ENCODE peak calls at places on chromosomes 3 and 15, in six cellular contexts. L is heart left ventricle, O is heart right ventricle, H is suprapubic skin, F is ovary, N is kidney epithelial cell. E is an unnamed sample. For H3K27me3, the result is how much of the 10 kb centered on the place peaks cover.

GRCh38 chr3:11601446-11602241 is 42.1 kb downstream of the VGLL4 start:
- DNase-seq in L (no peak), O (peak), H (no peak), F (peak), N (no peak), E (no peak)

GRCh38 chr15:82108489-82109078 is 62.8 kb upstream of the MEX3B start:
- DNase-seq in L (peak), O (peak), H (no peak), F (peak), N (no peak), E (peak)

GRCh38 chr3:55818485-55818884 is 331.4 kb upstream of the WNT5A start:
- DNase-seq in L (no peak), O (no peak), H (no peak), F (no peak), N (no peak), E (no peak)

GRCh38 chr3:21216598-21216997 is 534.4 kb downstream of the ZNF385D start:
- DNase-seq in L (no peak), O (no peak), H (no peak), F (no peak), N (no peak), E (no peak)

GRCh38 chr3:192830279-192831110 is 87.2 kb downstream of the MB21D2 start:
- DNase-seq in L (no peak), O (no peak), H (no peak), F (no peak), N (no peak), E (no peak)

GRCh38 chr3:129224984-129225393 is 24.4 kb upstream of the COPG1 start:
- DNase-seq in L (peak), O (peak), H (no peak), F (peak), N (no peak), E (peak)

GRCh38 chr15:100196326-100197058 is 145.3 kb downstream of the ADAMTS17 start:
- DNase-seq in L (no peak), O (no peak), H (no peak), F (no peak), N (no peak), E (peak)

GRCh38 chr3:9866639-9867038 is 13.4 kb downstream of the CIDEC start:
- DNase-seq in L (no peak), O (no peak), H (no peak), F (peak), N (no peak), E (no peak)

GRCh38 chr3:147737411-147737810 is 328.2 kb downstream of the ZIC1 start:
- DNase-seq in L (no peak), O (no peak), H (no peak), F (no peak), N (no peak), E (no peak)

GRCh38 chr15:32994810-32995424 is 199.6 kb downstream of the FMN1 start:
- DNase-seq in L (no peak), O (no peak), H (no peak), F (no peak), N (no peak), E (peak)

GRCh38 chr15:23074684-23075083 is 35.3 kb upstream of the TUBGCP5 start:
- DNase-seq in L (no peak), O (no peak), H (no peak), F (no peak), N (no peak), E (no peak)

DNA sequence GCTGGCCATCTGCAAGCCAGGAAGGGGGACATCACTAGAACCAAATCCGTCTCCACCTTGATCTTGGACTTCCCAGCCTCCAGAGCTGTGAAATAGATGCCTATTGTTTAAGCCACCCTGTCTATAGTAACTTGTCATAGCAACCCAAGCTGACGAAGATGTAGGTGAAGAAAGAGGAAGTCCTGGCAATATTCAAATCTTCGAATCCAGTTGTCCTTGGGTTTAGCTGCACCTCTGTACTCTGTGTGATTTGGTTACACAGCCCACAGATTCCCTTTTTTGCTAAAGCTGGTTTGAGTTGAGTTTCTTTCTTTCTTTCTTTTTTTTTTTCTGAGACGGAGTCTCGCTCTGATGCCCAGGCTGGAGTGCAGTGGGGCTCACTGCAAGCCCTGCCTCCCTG is 68.0 kb upstream of the XCR1 start:
- DNase-seq in L (no peak), O (no peak), H (no peak), F (no peak), N (no peak), E (no peak)
- H3K4me3 ChIP-seq in L (no peak), O (no peak), H (no peak), F (no peak), N (no peak), E (no peak)

GRCh38 chr15:80785335-80785734 is 6.2 kb downstream of the CEMIP start:
- DNase-seq in L (no peak), O (no peak), H (no peak), F (no peak), N (no peak), E (no peak)

GRCh38 chr15:80779658-80780415 is 667 bp downstream of the CEMIP start:
- DNase-seq in L (no peak), O (no peak), H (no peak), F (no peak), N (no peak), E (peak)

GRCh38 chr15:80780416-80781221 is 1.4 kb downstream of the CEMIP start:
- DNase-seq in L (peak), O (peak), H (no peak), F (peak), N (no peak), E (peak)

GRCh38 chr15:80785811-80786354 is 6.7 kb downstream of the CEMIP start:
- DNase-seq in L (no peak), O (no peak), H (no peak), F (no peak), N (no peak), E (no peak)

DNA sequence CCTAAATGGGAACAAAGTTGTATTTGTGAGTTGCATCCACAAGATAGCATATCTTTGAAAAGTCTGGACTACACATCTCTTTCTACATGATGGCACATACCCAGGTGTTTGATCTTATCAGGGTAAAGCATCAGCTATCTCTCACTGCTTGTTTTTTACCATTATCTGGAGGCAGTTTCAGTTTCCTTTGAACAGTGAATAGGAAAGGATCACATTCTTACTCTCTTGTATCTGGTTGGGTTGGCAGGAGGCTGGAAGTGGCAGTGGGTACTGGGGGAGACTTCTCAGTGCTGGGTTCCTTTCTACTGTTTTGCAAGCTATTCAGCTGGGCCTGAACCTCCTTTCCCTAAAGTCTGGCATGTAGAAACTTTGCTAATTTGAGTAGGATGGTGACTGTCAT is 4.1 kb downstream of the CEMIP start:
- DNase-seq in L (no peak), O (no peak), H (no peak), F (no peak), N (no peak), E (no peak)
- H3K27me3 ChIP-seq in L (under half), O (under half), H (under half), F (under half), N (under half), E (under half)

GRCh38 chr3:120678331-120678845 is 3.7 kb downstream of the HGD start:
- DNase-seq in L (no peak), O (peak), H (no peak), F (peak), N (peak), E (peak)
- H3K4me3 ChIP-seq in L (no peak), O (peak), H (peak), F (no peak), N (no peak), E (peak)

DNA sequence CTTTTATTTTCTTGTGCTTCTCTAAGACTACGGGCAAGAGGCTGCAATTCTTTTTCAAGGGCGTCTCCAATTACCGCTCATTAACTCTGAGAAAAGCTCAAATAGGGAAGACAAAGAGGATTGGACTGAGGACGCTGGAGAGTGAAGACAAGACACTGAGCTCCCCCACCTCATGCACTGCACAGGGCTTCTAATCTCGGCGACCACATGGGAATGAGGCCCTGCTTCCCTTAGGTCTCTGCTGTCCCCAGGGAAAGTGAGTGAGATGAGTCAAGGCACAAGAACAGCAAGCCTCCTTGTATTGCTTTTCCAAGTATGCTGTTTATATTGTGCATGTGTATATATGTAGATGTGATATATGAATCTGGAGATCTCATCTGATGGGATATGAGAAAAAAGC is 392.2 kb upstream of the CFAP20DC start:
- DNase-seq in L (no peak), O (no peak), H (no peak), F (no peak), N (no peak), E (no peak)
- H3K27me3 ChIP-seq in L (under half), O (under half), H (under half), F (under half), N (under half), E (under half)

DNA sequence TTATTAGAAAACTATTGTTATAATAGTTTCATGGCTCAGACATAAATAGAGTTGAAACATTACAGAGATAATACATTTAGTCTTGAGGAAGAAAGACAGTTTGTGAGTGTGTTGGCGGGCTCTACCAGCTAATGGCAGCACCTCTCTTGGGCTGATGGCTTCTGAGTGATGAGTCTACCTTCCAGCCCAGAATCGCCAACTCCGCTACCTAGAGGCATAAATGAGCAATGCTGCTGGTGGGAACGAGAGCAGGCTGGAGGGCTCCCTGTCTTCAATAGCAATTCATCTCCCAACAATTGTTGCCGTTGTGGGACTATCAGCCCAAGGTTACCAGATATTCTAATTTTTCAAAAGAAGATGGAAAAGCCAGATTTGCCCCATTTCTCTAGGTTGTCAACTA is 388.7 kb downstream of the FOXP1 start:
- DNase-seq in L (no peak), O (no peak), H (no peak), F (no peak), N (no peak), E (no peak)
- H3K4me3 ChIP-seq in L (no peak), O (no peak), H (no peak), F (no peak), N (no peak), E (no peak)

DNA sequence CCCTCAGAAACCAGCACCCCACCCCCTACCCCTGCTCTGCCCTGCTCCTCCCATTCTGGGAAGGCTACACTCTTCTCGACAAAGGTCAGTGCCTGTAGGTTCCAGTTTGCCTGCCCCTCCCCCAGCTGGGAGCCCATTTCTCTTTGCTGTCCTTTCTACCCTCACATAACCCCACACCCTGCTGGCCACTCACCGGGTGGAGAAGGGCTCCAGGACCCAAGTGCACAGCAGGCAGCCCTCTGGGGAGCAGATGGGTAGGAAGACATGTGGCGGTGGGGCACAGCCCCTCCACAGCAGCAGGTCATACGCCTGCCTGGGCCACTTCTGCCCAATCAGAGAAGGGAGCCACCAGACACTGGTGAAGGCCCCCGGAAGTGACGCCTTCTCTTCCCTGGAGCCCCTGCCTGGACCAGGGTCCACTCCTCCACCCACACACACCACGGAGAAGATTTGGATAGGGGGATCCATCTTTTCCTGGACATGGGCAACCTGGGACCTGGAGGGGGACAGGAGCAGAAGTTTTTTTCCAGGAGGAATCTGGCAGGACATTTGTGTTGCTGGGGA is at the start of gene THPO:
- DNase-seq in L (no peak), O (no peak), H (peak), F (no peak), N (no peak), E (no peak)
- H3K27me3 ChIP-seq in L (half or more), O (half or more), H (under half), F (under half), N (half or more), E (under half)

DNA sequence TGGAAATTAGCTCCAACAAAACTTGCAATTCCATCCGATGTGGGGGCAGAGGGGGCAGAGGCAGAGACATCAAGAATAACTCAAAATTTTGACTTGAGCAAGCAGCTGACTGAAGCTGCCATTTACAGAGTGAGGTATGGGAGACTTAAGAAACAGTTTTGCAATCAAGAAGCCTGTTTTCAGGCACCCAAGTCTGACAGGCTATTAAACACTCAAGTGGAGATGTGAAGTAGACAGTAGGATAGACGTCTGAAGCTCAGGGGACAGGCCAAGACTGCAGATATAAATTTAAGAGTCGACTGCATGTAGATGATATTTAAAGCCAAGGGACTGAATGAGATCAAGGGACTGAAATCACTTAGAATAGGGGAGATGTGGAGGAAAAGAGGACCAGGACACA is 9.9 kb upstream of the SH3BP5 start:
- DNase-seq in L (no peak), O (no peak), H (no peak), F (no peak), N (no peak), E (no peak)
- H3K4me3 ChIP-seq in L (no peak), O (no peak), H (no peak), F (no peak), N (no peak), E (no peak)

GRCh38 chr15:66024998-66025397 is 155.7 kb downstream of the RAB11A start:
- DNase-seq in L (no peak), O (no peak), H (no peak), F (no peak), N (no peak), E (no peak)
- H3K27me3 ChIP-seq in L (under half), O (under half), H (under half), F (under half), N (under half), E (under half)

GRCh38 chr3:123700791-123701712 is 116.2 kb upstream of the HACD2 start:
- DNase-seq in L (no peak), O (peak), H (no peak), F (peak), N (no peak), E (no peak)
- H3K4me3 ChIP-seq in L (no peak), O (peak), H (peak), F (peak), N (no peak), E (no peak)

E was measured in small intestine.